ENCODE peak calls at places on chromosomes 3 and 15, in eight cellular contexts. M is WERI-Rb-1; O is CD4-positive, alpha-beta T cell; Q is ovary; V is endodermal cell; D is neural progenitor cell; L is CD8-positive, alpha-beta T cell; R is DND-41. J is an unnamed sample.

GRCh38 chr3:185176756-185177359 is 24.0 kb upstream of the C3orf70 start:
- DNase-seq in M (peak), O (no peak), Q (no peak), V (peak), D (peak), L (no peak), R (peak), J (peak)

GRCh38 chr15:34223904-34224596 is 766 bp upstream of the EMC4 start:
- DNase-seq in M (peak), O (no peak), Q (no peak), V (no peak), D (peak), L (no peak), R (no peak), J (no peak)

GRCh38 chr15:58229297-58229768 is 91.2 kb downstream of the AQP9 start:
- DNase-seq in M (no peak), O (no peak), Q (no peak), V (peak), D (peak), L (no peak), R (no peak), J (no peak)

GRCh38 chr3:77039606-77040553 is at the start of gene ROBO2:
- DNase-seq in M (peak), O (no peak), Q (peak), V (peak), D (peak), L (no peak), R (no peak), J (peak)

GRCh38 chr15:67520276-67520975 is 505 bp upstream of the C15orf61 start:
- DNase-seq in M (no peak), O (no peak), Q (no peak), V (no peak), D (no peak), L (no peak), R (no peak), J (no peak)

GRCh38 chr15:69154684-69155083 is 5.8 kb upstream of the GLCE start:
- DNase-seq in M (no peak), O (no peak), Q (no peak), V (no peak), D (no peak), L (no peak), R (no peak), J (peak)

GRCh38 chr15:38750816-38751215 is 186.2 kb upstream of the RASGRP1 start:
- DNase-seq in M (no peak), O (no peak), Q (no peak), V (no peak), D (no peak), L (no peak), R (no peak), J (no peak)

GRCh38 chr15:38005949-38006800 is 71.7 kb downstream of the TMCO5A start:
- DNase-seq in M (no peak), O (no peak), Q (no peak), V (no peak), D (no peak), L (no peak), R (no peak), J (no peak)

GRCh38 chr3:72829701-72830100 is 18.5 kb downstream of the SHQ1 start:
- DNase-seq in M (no peak), O (no peak), Q (no peak), V (no peak), D (no peak), L (no peak), R (no peak), J (no peak)

GRCh38 chr3:198090795-198091194 is 130.8 kb downstream of the LMLN start:
- DNase-seq in M (no peak), O (no peak), Q (no peak), V (no peak), D (no peak), L (no peak), R (no peak), J (no peak)

GRCh38 chr15:48986240-48986639 is 22.5 kb upstream of the SHC4 start:
- DNase-seq in M (no peak), O (no peak), Q (no peak), V (no peak), D (no peak), L (no peak), R (no peak), J (no peak)

GRCh38 chr3:79976466-79976865 is 208.7 kb upstream of the ROBO1 start:
- DNase-seq in M (no peak), O (no peak), Q (no peak), V (no peak), D (no peak), L (no peak), R (no peak), J (no peak)

GRCh38 chr3:38084969-38085942 is 46.2 kb downstream of the DLEC1 start:
- DNase-seq in M (no peak), O (no peak), Q (no peak), V (peak), D (no peak), L (no peak), R (peak), J (peak)

GRCh38 chr15:79431636-79432344 is at the start of gene MINAR1:
- DNase-seq in M (peak), O (no peak), Q (no peak), V (peak), D (peak), L (no peak), R (no peak), J (peak)

GRCh38 chr3:181793006-181793405 is 81.3 kb downstream of the SOX2 start:
- DNase-seq in M (no peak), O (no peak), Q (no peak), V (no peak), D (no peak), L (no peak), R (no peak), J (no peak)

GRCh38 chr3:181794036-181794790 is 82.5 kb downstream of the SOX2 start:
- DNase-seq in M (no peak), O (no peak), Q (no peak), V (peak), D (peak), L (no peak), R (no peak), J (no peak)

GRCh38 chr3:181791380-181791779 is 79.7 kb downstream of the SOX2 start:
- DNase-seq in M (no peak), O (no peak), Q (no peak), V (no peak), D (no peak), L (no peak), R (no peak), J (no peak)

GRCh38 chr3:181797431-181797830 is 85.7 kb downstream of the SOX2 start:
- DNase-seq in M (no peak), O (no peak), Q (no peak), V (no peak), D (no peak), L (no peak), R (no peak), J (no peak)

GRCh38 chr3:181796641-181797040 is 84.9 kb downstream of the SOX2 start:
- DNase-seq in M (no peak), O (no peak), Q (no peak), V (no peak), D (no peak), L (no peak), R (no peak), J (no peak)
- H3K27ac ChIP-seq in M (no peak), O (no peak), Q (no peak), V (no peak), D (no peak), L (no peak), R (no peak), J (no peak)

GRCh38 chr3:69671082-69671952 is 67.9 kb upstream of the MITF start:
- DNase-seq in M (no peak), O (no peak), Q (no peak), V (no peak), D (peak), L (no peak), R (peak), J (peak)
- TF ChIP-seq CTCF in M (peak), O (no peak), Q (peak), V (peak), D (peak), L (peak), R (peak), J (peak)

DNA sequence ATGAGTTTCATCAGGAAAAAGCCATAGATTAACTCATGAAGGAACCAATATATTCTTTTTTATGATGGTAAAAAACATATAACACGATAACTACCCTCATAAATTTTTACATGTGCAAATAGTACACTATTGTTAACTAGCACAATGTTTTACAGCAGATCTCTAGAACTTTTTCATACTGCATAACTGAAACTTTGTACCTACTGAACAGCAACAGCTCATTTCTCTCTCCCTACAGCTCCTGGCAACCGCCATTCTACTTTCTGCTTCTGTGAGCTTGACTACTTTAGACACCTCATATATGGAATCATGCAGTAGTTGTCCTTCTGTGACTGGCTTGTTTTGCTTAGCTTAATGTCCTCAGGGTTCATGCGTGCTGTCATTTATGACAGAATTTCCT is 235.4 kb downstream of the NFKBIZ start:
- DNase-seq in M (no peak), O (no peak), Q (no peak), V (no peak), D (no peak), L (no peak), R (no peak), J (no peak)
- H3K27ac ChIP-seq in M (no peak), O (no peak), Q (no peak), V (no peak), D (no peak), L (no peak), R (no peak), J (no peak)

DNA sequence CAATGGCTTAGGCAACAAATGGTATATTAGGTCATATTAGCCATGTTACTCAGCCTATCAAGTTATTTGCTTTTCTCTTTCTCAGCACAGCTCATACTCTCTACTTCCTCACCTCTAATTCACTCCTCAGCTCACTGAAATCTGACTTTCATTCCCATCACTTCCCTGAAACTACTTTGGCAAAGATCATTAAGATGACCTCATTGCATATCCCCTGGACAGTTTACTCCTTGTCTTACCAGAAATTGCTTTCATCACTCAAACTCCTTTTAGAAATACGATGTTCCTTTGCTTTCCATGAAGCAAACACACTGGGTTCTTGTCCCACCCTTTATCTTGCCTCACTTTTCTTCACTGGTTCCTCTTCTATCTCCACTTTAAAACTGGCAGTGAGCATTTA is 354.3 kb downstream of the TUSC7 start:
- DNase-seq in M (no peak), O (no peak), Q (no peak), V (no peak), D (no peak), L (no peak), R (no peak), J (no peak)
- TF ChIP-seq CTCF in M (no peak), O (no peak), Q (no peak), V (no peak), D (no peak), L (no peak), R (no peak), J (no peak)

J was measured in RWPE1.